ENCODE peak calls at places on chromosomes 11 and 22, in five cellular contexts. One of them, this sample, is unnamed.

GRCh38 chr11:61007383-61007970 is 36.0 kb downstream of the CD6 start:
- DNase-seq in brain microvascular endothelial cell: no peak
- DNase-seq in uterus: no peak
- DNase-seq in right lobe of liver: no peak
- DNase-seq in PC-3: no peak
- DNase-seq in this sample: no peak

GRCh38 chr22:37684803-37685615 is 1.1 kb upstream of the NOL12 start:
- DNase-seq in PC-3: no peak
- DNase-seq in uterus: no peak
- DNase-seq in brain microvascular endothelial cell: no peak
- DNase-seq in right lobe of liver: peak
- DNase-seq in this sample: no peak

GRCh38 chr11:35424157-35424945 is 5.0 kb upstream of the SLC1A2 start:
- DNase-seq in uterus: no peak
- DNase-seq in brain microvascular endothelial cell: no peak
- DNase-seq in right lobe of liver: no peak
- DNase-seq in PC-3: no peak
- DNase-seq in this sample: no peak

GRCh38 chr11:110362916-110363574 is 66.6 kb upstream of the RDX start:
- DNase-seq in right lobe of liver: peak
- DNase-seq in PC-3: peak
- DNase-seq in brain microvascular endothelial cell: peak
- DNase-seq in uterus: no peak
- DNase-seq in this sample: no peak

GRCh38 chr11:10770626-10771254 is 19.7 kb downstream of the CTR9 start:
- DNase-seq in brain microvascular endothelial cell: peak
- DNase-seq in uterus: peak
- DNase-seq in PC-3: peak
- DNase-seq in right lobe of liver: peak
- DNase-seq in this sample: peak

GRCh38 chr11:123166095-123166559 is 28.9 kb downstream of the CLMP start:
- DNase-seq in right lobe of liver: no peak
- DNase-seq in PC-3: peak
- DNase-seq in brain microvascular endothelial cell: peak
- DNase-seq in uterus: peak
- DNase-seq in this sample: no peak

GRCh38 chr11:61149624-61150615 is 11.3 kb downstream of the VPS37C start:
- DNase-seq in brain microvascular endothelial cell: no peak
- DNase-seq in PC-3: peak
- DNase-seq in right lobe of liver: no peak
- DNase-seq in uterus: no peak
- DNase-seq in this sample: no peak

GRCh38 chr11:63535734-63536133 is 874 bp upstream of the PLAAT4 start:
- DNase-seq in right lobe of liver: no peak
- DNase-seq in brain microvascular endothelial cell: no peak
- DNase-seq in PC-3: no peak
- DNase-seq in uterus: no peak
- DNase-seq in this sample: no peak

GRCh38 chr11:4672470-4672869 is 25.2 kb downstream of the OR51E2 start:
- DNase-seq in uterus: no peak
- DNase-seq in PC-3: peak
- DNase-seq in brain microvascular endothelial cell: no peak
- DNase-seq in right lobe of liver: no peak
- DNase-seq in this sample: no peak

GRCh38 chr11:103601230-103601846 is 435.1 kb upstream of the DDI1 start:
- DNase-seq in right lobe of liver: peak
- DNase-seq in uterus: no peak
- DNase-seq in PC-3: peak
- DNase-seq in brain microvascular endothelial cell: peak
- DNase-seq in this sample: no peak

GRCh38 chr11:3058753-3059664 is 1.8 kb upstream of the CARS1 start:
- DNase-seq in right lobe of liver: no peak
- DNase-seq in PC-3: peak
- DNase-seq in uterus: no peak
- DNase-seq in brain microvascular endothelial cell: peak
- DNase-seq in this sample: no peak

GRCh38 chr22:21855715-21856114 is 11.7 kb downstream of the MAPK1 start:
- DNase-seq in uterus: no peak
- DNase-seq in right lobe of liver: no peak
- DNase-seq in PC-3: no peak
- DNase-seq in brain microvascular endothelial cell: no peak
- DNase-seq in this sample: no peak

GRCh38 chr11:84437129-84438123 is 1151.3 kb upstream of the CCDC90B start:
- DNase-seq in PC-3: peak
- DNase-seq in uterus: no peak
- DNase-seq in right lobe of liver: no peak
- DNase-seq in brain microvascular endothelial cell: no peak
- DNase-seq in this sample: no peak

GRCh38 chr22:45742866-45743450 is 71.3 kb downstream of the ATXN10 start:
- DNase-seq in PC-3: peak
- DNase-seq in uterus: no peak
- DNase-seq in right lobe of liver: peak
- DNase-seq in brain microvascular endothelial cell: peak
- DNase-seq in this sample: peak

GRCh38 chr11:31437742-31438435 is 68.2 kb downstream of the DNAJC24 start:
- DNase-seq in uterus: no peak
- DNase-seq in right lobe of liver: no peak
- DNase-seq in brain microvascular endothelial cell: peak
- DNase-seq in PC-3: peak
- DNase-seq in this sample: no peak

GRCh38 chr11:34830035-34830434 is 86.1 kb downstream of the APIP start:
- DNase-seq in uterus: no peak
- DNase-seq in brain microvascular endothelial cell: no peak
- DNase-seq in right lobe of liver: no peak
- DNase-seq in PC-3: no peak
- DNase-seq in this sample: no peak

GRCh38 chr22:41248314-41248713 is 7.6 kb upstream of the CHADL start:
- DNase-seq in brain microvascular endothelial cell: no peak
- DNase-seq in PC-3: no peak
- DNase-seq in right lobe of liver: no peak
- DNase-seq in uterus: no peak
- DNase-seq in this sample: no peak

GRCh38 chr22:41248758-41249157 is 8.0 kb upstream of the CHADL start:
- DNase-seq in right lobe of liver: no peak
- DNase-seq in brain microvascular endothelial cell: no peak
- DNase-seq in uterus: no peak
- DNase-seq in PC-3: no peak
- DNase-seq in this sample: no peak

GRCh38 chr22:41249442-41249841 is 8.7 kb upstream of the CHADL start:
- DNase-seq in uterus: no peak
- DNase-seq in right lobe of liver: no peak
- DNase-seq in PC-3: no peak
- DNase-seq in brain microvascular endothelial cell: no peak
- DNase-seq in this sample: no peak

GRCh38 chr22:41245917-41246499 is 5.3 kb upstream of the CHADL start:
- DNase-seq in brain microvascular endothelial cell: no peak
- DNase-seq in PC-3: no peak
- DNase-seq in uterus: no peak
- DNase-seq in right lobe of liver: no peak
- DNase-seq in this sample: no peak

DNA sequence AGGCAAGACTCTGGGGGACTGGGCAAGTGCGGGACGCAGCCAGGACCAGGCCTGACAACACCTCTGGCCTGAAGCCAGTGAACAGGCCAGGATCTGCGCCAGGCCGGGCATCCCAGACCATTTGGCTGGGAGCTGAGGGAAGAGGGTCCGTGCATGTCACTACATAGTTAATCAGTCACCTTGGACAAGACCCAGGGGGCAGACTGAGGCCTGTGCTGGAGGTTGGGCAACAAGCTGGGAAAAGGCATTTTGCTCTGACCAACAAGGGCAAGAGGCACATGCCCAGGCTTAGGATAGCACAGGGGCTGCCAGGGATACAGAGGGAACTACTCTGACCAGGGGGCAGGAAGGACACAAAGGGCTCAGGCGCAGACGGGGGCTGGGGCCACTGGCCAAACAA is 7.0 kb upstream of the CHADL start:
- DNase-seq in brain microvascular endothelial cell: no peak
- DNase-seq in right lobe of liver: peak
- DNase-seq in uterus: no peak
- DNase-seq in PC-3: no peak
- DNase-seq in this sample: no peak
- H3K4me3 ChIP-seq in brain microvascular endothelial cell: no peak
- H3K4me3 ChIP-seq in right lobe of liver: no peak
- H3K4me3 ChIP-seq in uterus: no peak
- H3K4me3 ChIP-seq in PC-3: no peak
- H3K4me3 ChIP-seq in this sample: no peak

GRCh38 chr11:37963440-37963839 is 1365.4 kb upstream of the RAG2 start:
- DNase-seq in uterus: no peak
- DNase-seq in PC-3: no peak
- DNase-seq in brain microvascular endothelial cell: no peak
- DNase-seq in right lobe of liver: no peak
- DNase-seq in this sample: no peak

GRCh38 chr11:37972691-37973090 is 1374.7 kb upstream of the RAG2 start:
- DNase-seq in PC-3: peak
- DNase-seq in right lobe of liver: no peak
- DNase-seq in brain microvascular endothelial cell: no peak
- DNase-seq in uterus: no peak
- DNase-seq in this sample: no peak

GRCh38 chr11:37967635-37968034 is 1369.6 kb upstream of the RAG2 start:
- DNase-seq in PC-3: no peak
- DNase-seq in brain microvascular endothelial cell: no peak
- DNase-seq in uterus: no peak
- DNase-seq in right lobe of liver: no peak
- DNase-seq in this sample: no peak
- H3K27ac ChIP-seq in PC-3: no peak
- H3K27ac ChIP-seq in brain microvascular endothelial cell: no peak
- H3K27ac ChIP-seq in uterus: no peak
- H3K27ac ChIP-seq in right lobe of liver: no peak
- H3K27ac ChIP-seq in this sample: no peak

GRCh38 chr11:134761361-134761760 is 349.3 kb upstream of the B3GAT1 start:
- DNase-seq in PC-3: no peak
- DNase-seq in right lobe of liver: no peak
- DNase-seq in uterus: no peak
- DNase-seq in brain microvascular endothelial cell: no peak
- DNase-seq in this sample: no peak

GRCh38 chr11:134761926-134762247 is 349.8 kb upstream of the B3GAT1 start:
- DNase-seq in uterus: no peak
- DNase-seq in PC-3: no peak
- DNase-seq in brain microvascular endothelial cell: no peak
- DNase-seq in right lobe of liver: no peak
- DNase-seq in this sample: no peak

GRCh38 chr11:134760957-134761356 is 348.9 kb upstream of the B3GAT1 start:
- DNase-seq in PC-3: no peak
- DNase-seq in uterus: no peak
- DNase-seq in brain microvascular endothelial cell: no peak
- DNase-seq in right lobe of liver: no peak
- DNase-seq in this sample: no peak

GRCh38 chr11:134763030-134763388 is 351.0 kb upstream of the B3GAT1 start:
- DNase-seq in PC-3: peak
- DNase-seq in right lobe of liver: no peak
- DNase-seq in brain microvascular endothelial cell: no peak
- DNase-seq in uterus: no peak
- DNase-seq in this sample: no peak

GRCh38 chr11:134762248-134763029 is 350.4 kb upstream of the B3GAT1 start:
- DNase-seq in brain microvascular endothelial cell: no peak
- DNase-seq in uterus: no peak
- DNase-seq in PC-3: peak
- DNase-seq in right lobe of liver: no peak
- DNase-seq in this sample: no peak
- H3K4me3 ChIP-seq in brain microvascular endothelial cell: peak
- H3K4me3 ChIP-seq in uterus: no peak
- H3K4me3 ChIP-seq in PC-3: peak
- H3K4me3 ChIP-seq in right lobe of liver: peak
- H3K4me3 ChIP-seq in this sample: no peak

GRCh38 chr22:30782613-30783012 is 87.9 kb downstream of the OSBP2 start:
- DNase-seq in right lobe of liver: no peak
- DNase-seq in PC-3: peak
- DNase-seq in uterus: no peak
- DNase-seq in brain microvascular endothelial cell: no peak
- DNase-seq in this sample: no peak
- H3K27ac ChIP-seq in right lobe of liver: no peak
- H3K27ac ChIP-seq in PC-3: peak
- H3K27ac ChIP-seq in uterus: no peak
- H3K27ac ChIP-seq in brain microvascular endothelial cell: no peak
- H3K27ac ChIP-seq in this sample: no peak

DNA sequence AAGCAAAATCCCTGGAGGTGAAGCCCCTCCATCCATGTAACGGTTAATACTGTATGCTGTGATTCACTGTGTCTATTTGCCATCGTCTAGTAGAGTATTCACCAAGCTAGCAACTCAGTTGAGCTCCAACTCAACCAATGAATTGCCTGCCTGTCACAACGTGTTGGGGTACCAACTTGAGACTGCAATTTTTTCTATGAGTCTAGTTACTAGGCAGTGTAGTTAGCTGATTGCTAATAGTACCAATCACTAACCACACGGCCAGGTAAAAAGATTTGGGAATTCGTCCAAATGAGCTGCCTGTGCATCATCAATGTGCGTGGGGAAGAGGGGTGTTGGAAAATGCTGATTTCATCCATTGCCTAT is 1.0 kb upstream of the BTG4 start:
- DNase-seq in right lobe of liver: no peak
- DNase-seq in uterus: no peak
- DNase-seq in brain microvascular endothelial cell: no peak
- DNase-seq in PC-3: no peak
- DNase-seq in this sample: no peak
- H3K4me3 ChIP-seq in right lobe of liver: no peak
- H3K4me3 ChIP-seq in uterus: no peak
- H3K4me3 ChIP-seq in brain microvascular endothelial cell: peak
- H3K4me3 ChIP-seq in PC-3: no peak
- H3K4me3 ChIP-seq in this sample: peak

GRCh38 chr11:940496-941135 is 14.9 kb downstream of the AP2A2 start:
- DNase-seq in right lobe of liver: no peak
- DNase-seq in uterus: no peak
- DNase-seq in PC-3: no peak
- DNase-seq in brain microvascular endothelial cell: no peak
- DNase-seq in this sample: no peak
- H3K27ac ChIP-seq in right lobe of liver: peak
- H3K27ac ChIP-seq in uterus: no peak
- H3K27ac ChIP-seq in PC-3: no peak
- H3K27ac ChIP-seq in brain microvascular endothelial cell: no peak
- H3K27ac ChIP-seq in this sample: no peak

DNA sequence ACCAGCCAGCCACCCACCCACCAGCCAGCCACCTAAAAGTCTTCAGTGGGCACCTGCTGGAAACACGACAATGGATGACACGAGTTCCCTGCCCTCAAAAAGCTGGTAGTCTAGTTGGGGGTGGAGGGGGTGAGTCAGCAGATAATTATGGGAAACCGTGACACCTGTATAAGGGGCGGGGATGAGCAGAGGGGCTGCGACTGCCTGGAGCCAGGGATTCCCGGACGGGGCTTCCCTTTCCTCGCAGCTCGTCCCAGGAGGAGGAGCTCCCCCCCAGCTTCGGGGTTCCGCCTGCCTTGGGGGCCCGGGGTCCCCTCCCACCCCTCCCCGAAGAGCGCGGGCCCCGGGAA is 2.3 kb upstream of the RTN4RL2 start:
- DNase-seq in brain microvascular endothelial cell: no peak
- DNase-seq in PC-3: peak
- DNase-seq in right lobe of liver: no peak
- DNase-seq in uterus: no peak
- DNase-seq in this sample: no peak
- H3K4me3 ChIP-seq in brain microvascular endothelial cell: no peak
- H3K4me3 ChIP-seq in PC-3: peak
- H3K4me3 ChIP-seq in right lobe of liver: peak
- H3K4me3 ChIP-seq in uterus: peak
- H3K4me3 ChIP-seq in this sample: peak